ENCODE peak calls at places on chromosomes 3 and 15, in five cellular contexts. H is M059J; T is fibroblast of the aortic adventitia; Q is stimulated activated CD4-positive, alpha-beta T cell treated with anti-CD3 and anti-CD28 coated beads, TNF-alpha, amount 100 ng/mL, for 4 hours; O is BJ. K is an unnamed sample.

GRCh38 chr15:62208884-62209283 is 43.8 kb upstream of the C2CD4B start:
- DNase-seq in H (no peak), T (no peak), Q (no peak), O (no peak), K (no peak)

GRCh38 chr15:70299931-70300858 is 202.5 kb upstream of the TLE3 start:
- DNase-seq in H (no peak), T (no peak), Q (peak), O (no peak), K (no peak)

GRCh38 chr15:39914977-39915376 is 5.1 kb downstream of the GPR176 start:
- DNase-seq in H (no peak), T (no peak), Q (no peak), O (no peak), K (no peak)

GRCh38 chr15:67042490-67043181 is 22.8 kb upstream of the SMAD3 start:
- DNase-seq in H (peak), T (peak), Q (no peak), O (no peak), K (no peak)

GRCh38 chr3:58474348-58474911 is 17.5 kb upstream of the KCTD6 start:
- DNase-seq in H (no peak), T (no peak), Q (no peak), O (no peak), K (no peak)

GRCh38 chr3:4306860-4307259 is 3.7 kb downstream of the SETMAR start:
- DNase-seq in H (no peak), T (peak), Q (no peak), O (no peak), K (peak)

GRCh38 chr3:46962990-46963389 is 13.6 kb downstream of the CCDC12 start:
- DNase-seq in H (no peak), T (no peak), Q (no peak), O (no peak), K (no peak)

GRCh38 chr3:42442640-42443039 is 32.2 kb upstream of the LYZL4 start:
- DNase-seq in H (no peak), T (no peak), Q (no peak), O (no peak), K (no peak)